ENCODE peak calls at places on chromosome 4, in eight cellular contexts. Z is endodermal cell, C is psoas muscle, E is HFF-Myc, O is type B pancreatic cell, M is MCF 10A, P is WERI-Rb-1, F is Calu3. W is an unnamed sample.

GRCh38 chr4:83108101-83108861 is 6.2 kb downstream of the PLAC8 start:
- DNase-seq in Z (no peak), C (no peak), E (no peak), O (no peak), M (no peak), P (no peak), F (no peak), W (no peak)

GRCh38 chr4:107130157-107130556 is 94.0 kb upstream of the DKK2 start:
- DNase-seq in Z (no peak), C (no peak), E (no peak), O (no peak), M (no peak), P (no peak), F (no peak), W (no peak)

GRCh38 chr4:142155347-142155746 is 519.0 kb downstream of the IL15 start:
- DNase-seq in Z (no peak), C (no peak), E (no peak), O (no peak), M (no peak), P (no peak), F (no peak), W (no peak)

GRCh38 chr4:125780159-125780558 is 465.4 kb downstream of the FAT4 start:
- DNase-seq in Z (no peak), C (no peak), E (no peak), O (no peak), M (no peak), P (no peak), F (no peak), W (no peak)

GRCh38 chr4:72569719-72570235 is 756 bp upstream of the ADAMTS3 start:
- DNase-seq in Z (no peak), C (peak), E (no peak), O (no peak), M (no peak), P (peak), F (no peak), W (no peak)

GRCh38 chr4:11720292-11720691 is 291.6 kb upstream of the HS3ST1 start:
- DNase-seq in Z (no peak), C (no peak), E (no peak), O (no peak), M (peak), P (no peak), F (peak), W (no peak)

GRCh38 chr4:83334425-83335241 is at the start of gene HPSE:
- DNase-seq in Z (peak), C (peak), E (peak), O (peak), M (peak), P (peak), F (peak), W (peak)

GRCh38 chr4:133865606-133866327 is 335.8 kb downstream of the PABPC4L start:
- DNase-seq in Z (peak), C (no peak), E (peak), O (no peak), M (peak), P (peak), F (peak), W (no peak)

GRCh38 chr4:138901177-138901576 is 114.4 kb upstream of the NOCT start:
- DNase-seq in Z (no peak), C (no peak), E (no peak), O (no peak), M (peak), P (no peak), F (no peak), W (no peak)

GRCh38 chr4:15557806-15558550 is 88.3 kb downstream of the CC2D2A start:
- DNase-seq in Z (no peak), C (no peak), E (no peak), O (no peak), M (no peak), P (no peak), F (peak), W (no peak)

GRCh38 chr4:132642196-132642817 is 506.8 kb upstream of the PCDH10 start:
- DNase-seq in Z (peak), C (no peak), E (no peak), O (no peak), M (peak), P (peak), F (peak), W (no peak)

GRCh38 chr4:14853186-14853946 is 148.9 kb upstream of the CPEB2 start:
- DNase-seq in Z (no peak), C (no peak), E (peak), O (no peak), M (peak), P (no peak), F (no peak), W (no peak)

GRCh38 chr4:48669086-48669485 is 111.0 kb downstream of the FRYL start:
- DNase-seq in Z (no peak), C (no peak), E (no peak), O (no peak), M (no peak), P (no peak), F (no peak), W (no peak)

GRCh38 chr4:69321153-69321729 is 41.0 kb downstream of the UGT2B28 start:
- DNase-seq in Z (no peak), C (no peak), E (no peak), O (no peak), M (peak), P (no peak), F (no peak), W (no peak)

GRCh38 chr4:181030961-181031360 is 1212.2 kb upstream of the TENM3 start:
- DNase-seq in Z (no peak), C (peak), E (no peak), O (no peak), M (peak), P (no peak), F (no peak), W (no peak)

GRCh38 chr4:180617203-180617602 is 1626.0 kb upstream of the TENM3 start:
- DNase-seq in Z (peak), C (no peak), E (no peak), O (no peak), M (peak), P (no peak), F (no peak), W (no peak)

GRCh38 chr4:5874811-5875465 is 17.9 kb downstream of the CRMP1 start:
- DNase-seq in Z (peak), C (no peak), E (no peak), O (no peak), M (no peak), P (no peak), F (no peak), W (no peak)

GRCh38 chr4:20085156-20085555 is 166.5 kb upstream of the SLIT2 start:
- DNase-seq in Z (no peak), C (no peak), E (no peak), O (no peak), M (no peak), P (no peak), F (no peak), W (no peak)

GRCh38 chr4:5378002-5378401 is 326.7 kb downstream of the STK32B start:
- DNase-seq in Z (no peak), C (no peak), E (no peak), O (no peak), M (peak), P (peak), F (no peak), W (no peak)

GRCh38 chr4:25725870-25726269 is 70.2 kb downstream of the SLC34A2 start:
- DNase-seq in Z (no peak), C (no peak), E (no peak), O (no peak), M (no peak), P (no peak), F (no peak), W (no peak)

GRCh38 chr4:181536196-181536746 is 706.9 kb upstream of the TENM3 start:
- DNase-seq in Z (no peak), C (no peak), E (no peak), O (no peak), M (no peak), P (no peak), F (no peak), W (no peak)

GRCh38 chr4:129384974-129385373 is 289.0 kb downstream of the C4orf33 start:
- DNase-seq in Z (no peak), C (no peak), E (no peak), O (no peak), M (peak), P (no peak), F (no peak), W (no peak)

GRCh38 chr4:90845777-90846176 is 718.6 kb downstream of the CCSER1 start:
- DNase-seq in Z (no peak), C (no peak), E (no peak), O (no peak), M (peak), P (no peak), F (no peak), W (no peak)

GRCh38 chr4:108965472-108966076 is 202.7 kb upstream of the ETNPPL start:
- DNase-seq in Z (no peak), C (no peak), E (no peak), O (no peak), M (no peak), P (no peak), F (no peak), W (no peak)

GRCh38 chr4:31518796-31519250 is 798.7 kb downstream of the PCDH7 start:
- DNase-seq in Z (no peak), C (no peak), E (no peak), O (no peak), M (peak), P (no peak), F (no peak), W (no peak)

GRCh38 chr4:137226900-137227299 is 305.4 kb downstream of the PCDH18 start:
- DNase-seq in Z (no peak), C (no peak), E (peak), O (no peak), M (peak), P (peak), F (peak), W (no peak)
- TF ChIP-seq CTCF in Z (peak), C (no peak), E (peak), O (peak), M (peak), P (peak), F (no peak), W (peak)

DNA sequence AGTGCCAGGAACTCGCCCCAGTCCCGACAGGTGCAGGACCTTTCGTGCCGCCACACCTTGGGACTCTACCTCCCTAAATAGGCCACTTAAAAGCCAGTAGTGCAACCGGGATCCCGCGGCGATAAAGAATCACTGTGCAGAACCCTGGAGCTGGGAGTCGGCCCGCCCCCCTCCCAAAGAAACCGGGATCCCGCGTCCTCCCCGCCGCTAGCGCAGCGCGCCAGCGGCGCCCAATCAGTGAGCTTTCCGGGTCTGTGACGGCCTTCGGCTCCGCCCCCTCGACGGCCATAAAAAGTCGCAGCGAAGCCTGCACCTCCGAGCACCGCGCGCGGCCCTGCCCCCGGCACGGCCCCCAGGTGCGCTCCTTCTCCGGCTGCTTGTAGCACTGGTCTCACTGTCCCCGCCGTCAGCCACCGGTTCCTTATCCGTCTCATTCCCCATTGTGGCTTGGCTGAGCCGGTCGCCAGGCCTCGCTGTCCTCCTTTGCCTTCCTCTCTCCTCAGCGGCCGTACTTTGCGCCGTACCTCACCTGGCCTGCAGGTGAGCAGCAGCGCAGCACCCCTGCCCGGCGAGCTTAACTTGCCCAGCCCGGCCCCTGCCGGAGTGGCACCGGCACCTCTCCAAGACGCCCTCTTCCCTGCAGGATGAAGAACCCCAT is at the start of gene LRAT:
- DNase-seq in Z (peak), C (no peak), E (no peak), O (no peak), M (peak), P (peak), F (peak), W (no peak)
- TF ChIP-seq CTCF in Z (peak), C (no peak), E (no peak), O (no peak), M (peak), P (peak), F (no peak), W (no peak)

GRCh38 chr4:81052119-81053068 is 21.9 kb downstream of the BMP3 start:
- DNase-seq in Z (peak), C (peak), E (peak), O (no peak), M (peak), P (peak), F (peak), W (no peak)
- TF ChIP-seq CTCF in Z (peak), C (peak), E (peak), O (peak), M (peak), P (peak), F (peak), W (peak)

GRCh38 chr4:146510942-146511341 is 10.8 kb downstream of the SLC10A7 start:
- DNase-seq in Z (no peak), C (no peak), E (no peak), O (no peak), M (no peak), P (no peak), F (no peak), W (no peak)
- TF ChIP-seq CTCF in Z (peak), C (no peak), E (peak), O (peak), M (no peak), P (no peak), F (no peak), W (peak)

DNA sequence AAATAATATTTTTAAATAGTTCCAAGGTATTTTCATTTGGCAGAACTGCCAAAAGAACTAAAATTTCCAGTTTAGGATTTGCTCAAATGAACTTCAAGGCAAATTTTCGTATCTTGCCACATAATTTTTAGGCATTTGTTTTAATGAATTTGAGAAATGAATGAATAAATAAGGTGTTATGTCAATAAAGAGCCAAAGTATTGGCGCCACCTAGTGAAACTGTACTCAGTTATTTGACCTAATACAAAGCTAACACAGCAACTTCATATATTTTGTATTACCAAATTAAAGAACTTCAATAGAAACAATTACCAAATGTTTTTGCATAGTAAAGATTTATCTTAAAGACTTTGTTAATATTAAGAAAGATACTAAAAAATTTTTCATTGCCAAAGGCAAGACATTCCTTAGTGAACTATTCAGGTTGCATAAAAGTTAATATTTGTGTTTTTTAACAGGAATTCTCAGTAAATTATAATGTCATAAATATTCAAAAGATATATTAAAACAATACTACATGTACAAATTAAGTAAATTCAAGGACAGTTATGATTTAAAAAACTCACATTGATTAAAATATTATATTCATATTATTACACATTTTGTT is 50.3 kb downstream of the STPG2 start:
- DNase-seq in Z (no peak), C (no peak), E (peak), O (no peak), M (peak), P (no peak), F (peak), W (no peak)
- TF ChIP-seq CTCF in Z (peak), C (peak), E (peak), O (peak), M (peak), P (peak), F (peak), W (peak)

GRCh38 chr4:1851160-1851559 is 4.8 kb downstream of the LETM1 start:
- DNase-seq in Z (no peak), C (no peak), E (no peak), O (no peak), M (no peak), P (no peak), F (no peak), W (no peak)
- TF ChIP-seq CTCF in Z (peak), C (no peak), E (no peak), O (peak), M (no peak), P (no peak), F (no peak), W (no peak)

W was measured in osteocyte.